ENCODE peak calls at places on chromosomes 11 and 22, in nine cellular contexts. L is fibroblast of lung, Y is PC-9, W is DND-41, B is H9, C is SK-N-SH, E is neuronal stem cell, D is IMR-90, J is PC-3. N is an unnamed sample.

GRCh38 chr11:88508808-88509581 is 171.5 kb upstream of the CTSC start:
- DNase-seq in L (peak), Y (no peak), W (no peak), B (peak), C (peak), E (no peak), D (no peak), J (no peak), N (peak)

GRCh38 chr11:118152552-118153471 is at the start of gene SCN4B:
- DNase-seq in L (peak), Y (no peak), W (peak), B (peak), C (peak), E (peak), D (peak), J (peak), N (peak)

GRCh38 chr11:131609921-131610320 is 239.5 kb downstream of the NTM start:
- DNase-seq in L (peak), Y (no peak), W (no peak), B (no peak), C (no peak), E (no peak), D (no peak), J (no peak), N (no peak)

GRCh38 chr22:17077255-17077654 is 7.5 kb upstream of the IL17RA start:
- DNase-seq in L (peak), Y (no peak), W (no peak), B (no peak), C (no peak), E (no peak), D (peak), J (peak), N (peak)

GRCh38 chr11:74322667-74323066 is 11.2 kb upstream of the P4HA3 start:
- DNase-seq in L (peak), Y (no peak), W (no peak), B (no peak), C (no peak), E (no peak), D (peak), J (no peak), N (peak)

GRCh38 chr22:29580200-29580810 is 608 bp downstream of the NIPSNAP1 start:
- DNase-seq in L (no peak), Y (no peak), W (peak), B (peak), C (peak), E (no peak), D (no peak), J (no peak), N (no peak)

GRCh38 chr11:78032090-78032489 is 9.0 kb upstream of the KCTD14 start:
- DNase-seq in L (no peak), Y (no peak), W (no peak), B (no peak), C (peak), E (no peak), D (no peak), J (no peak), N (no peak)

GRCh38 chr22:26476705-26477340 is 6.8 kb downstream of the HPS4 start:
- DNase-seq in L (peak), Y (no peak), W (no peak), B (no peak), C (no peak), E (no peak), D (peak), J (no peak), N (no peak)

GRCh38 chr11:113475160-113475761 is at the start of gene DRD2:
- DNase-seq in L (peak), Y (no peak), W (no peak), B (peak), C (peak), E (peak), D (no peak), J (no peak), N (peak)

GRCh38 chr11:15896544-15896943 is 459.8 kb downstream of the SOX6 start:
- DNase-seq in L (no peak), Y (no peak), W (no peak), B (no peak), C (no peak), E (no peak), D (no peak), J (no peak), N (no peak)

GRCh38 chr11:58316142-58316541 is 42.7 kb downstream of the OR5B17 start:
- DNase-seq in L (peak), Y (no peak), W (no peak), B (no peak), C (no peak), E (no peak), D (peak), J (peak), N (no peak)

GRCh38 chr11:68118753-68119448 is 2.3 kb downstream of the CHKA start:
- DNase-seq in L (no peak), Y (no peak), W (no peak), B (no peak), C (no peak), E (no peak), D (peak), J (peak), N (peak)

GRCh38 chr11:74138572-74138971 is 32.2 kb downstream of the C2CD3 start:
- DNase-seq in L (peak), Y (peak), W (no peak), B (no peak), C (no peak), E (peak), D (peak), J (peak), N (peak)

GRCh38 chr11:25615076-25615475 is 716.9 kb upstream of the ANO3 start:
- DNase-seq in L (no peak), Y (no peak), W (no peak), B (no peak), C (no peak), E (no peak), D (no peak), J (no peak), N (no peak)

GRCh38 chr11:66687831-66688281 is 10.2 kb upstream of the RBM4B start:
- DNase-seq in L (no peak), Y (no peak), W (no peak), B (no peak), C (no peak), E (no peak), D (no peak), J (no peak), N (peak)

GRCh38 chr11:78080818-78081495 is 1.3 kb upstream of the NDUFC2 start:
- DNase-seq in L (peak), Y (peak), W (peak), B (no peak), C (no peak), E (no peak), D (peak), J (peak), N (no peak)

GRCh38 chr11:409600-410471 is 5.0 kb downstream of the SIGIRR start:
- DNase-seq in L (no peak), Y (no peak), W (no peak), B (no peak), C (no peak), E (no peak), D (no peak), J (no peak), N (no peak)

GRCh38 chr11:121449123-121449522 is 3.0 kb upstream of the SORL1 start:
- DNase-seq in L (no peak), Y (no peak), W (no peak), B (no peak), C (no peak), E (no peak), D (no peak), J (no peak), N (no peak)

GRCh38 chr11:66317766-66318575 is 1.1 kb upstream of the CD248 start:
- DNase-seq in L (peak), Y (no peak), W (peak), B (peak), C (peak), E (no peak), D (peak), J (no peak), N (peak)

GRCh38 chr11:108536783-108537182 is 38.6 kb upstream of the POGLUT3 start:
- DNase-seq in L (no peak), Y (no peak), W (no peak), B (no peak), C (no peak), E (no peak), D (no peak), J (no peak), N (no peak)

GRCh38 chr11:15159085-15159484 is 44.4 kb downstream of the INSC start:
- DNase-seq in L (peak), Y (no peak), W (no peak), B (peak), C (peak), E (no peak), D (peak), J (peak), N (peak)

DNA sequence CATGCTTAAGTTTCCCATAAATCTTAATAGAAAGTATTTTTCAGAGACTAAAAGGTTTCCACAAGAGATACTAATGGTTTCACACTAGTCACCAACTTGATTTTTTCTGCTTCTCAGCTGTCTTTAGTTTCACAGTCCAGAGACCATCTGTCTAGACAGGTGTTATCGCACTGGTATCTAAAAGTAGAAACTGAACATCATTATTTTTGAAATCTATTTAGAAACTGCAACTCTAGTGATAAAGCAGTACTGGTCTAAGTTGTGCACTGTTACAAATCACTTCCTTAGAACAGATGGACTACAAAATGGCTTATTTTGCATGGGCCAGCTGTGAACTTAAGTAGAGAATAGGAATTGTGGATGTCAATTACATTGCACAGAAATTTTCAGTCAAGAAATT is 78.0 kb downstream of the CNTN5 start:
- DNase-seq in L (no peak), Y (no peak), W (no peak), B (no peak), C (no peak), E (no peak), D (no peak), J (no peak), N (no peak)
- H2AFZ ChIP-seq in L (no peak), Y (no peak), W (no peak), B (no peak), C (no peak), E (no peak), D (no peak), J (peak), N (no peak)

GRCh38 chr22:24398409-24398808 is 29.0 kb upstream of the ADORA2A start:
- DNase-seq in L (no peak), Y (no peak), W (no peak), B (no peak), C (no peak), E (no peak), D (peak), J (no peak), N (no peak)

GRCh38 chr22:24401824-24402434 is 25.5 kb upstream of the ADORA2A start:
- DNase-seq in L (no peak), Y (peak), W (no peak), B (no peak), C (peak), E (no peak), D (no peak), J (no peak), N (peak)

GRCh38 chr22:24402460-24403192 is 24.8 kb upstream of the ADORA2A start:
- DNase-seq in L (peak), Y (peak), W (no peak), B (no peak), C (peak), E (no peak), D (peak), J (peak), N (peak)

GRCh38 chr22:24400726-24401596 is 26.4 kb upstream of the ADORA2A start:
- DNase-seq in L (peak), Y (no peak), W (no peak), B (no peak), C (no peak), E (no peak), D (peak), J (no peak), N (peak)

DNA sequence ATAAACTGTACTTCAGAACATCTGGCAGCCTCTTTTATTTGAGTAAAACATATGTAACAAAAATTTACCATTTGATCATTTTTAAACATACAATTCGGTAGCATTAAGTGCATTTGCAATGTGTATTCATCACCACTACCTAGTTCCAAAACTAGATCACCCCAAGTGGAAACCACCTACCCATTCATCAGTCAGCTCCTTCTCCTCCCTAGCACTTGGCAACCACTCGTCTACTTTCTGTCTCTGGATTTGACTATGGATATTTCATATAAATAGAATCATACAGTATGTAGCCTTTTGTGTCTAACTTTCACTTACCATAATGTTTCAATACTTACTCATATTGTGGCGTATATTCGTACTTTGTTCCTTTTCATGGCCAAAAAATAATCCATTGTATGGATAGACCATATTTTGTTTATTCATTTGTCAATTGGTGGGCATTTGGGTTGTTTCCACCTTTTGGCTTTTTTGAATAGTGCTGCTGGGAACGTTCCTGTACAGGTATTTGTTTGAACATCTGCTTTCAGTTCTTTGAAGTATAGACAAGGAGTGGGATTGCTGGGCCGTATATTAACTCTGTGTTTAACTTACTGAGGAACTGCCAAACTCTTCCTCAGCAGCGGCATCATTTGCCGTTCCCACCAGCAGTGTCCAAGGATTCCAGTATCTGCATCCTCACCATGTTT is 27.2 kb upstream of the ADORA2A start:
- DNase-seq in L (no peak), Y (no peak), W (no peak), B (no peak), C (no peak), E (no peak), D (no peak), J (no peak), N (no peak)
- H2AFZ ChIP-seq in L (no peak), Y (no peak), W (no peak), B (no peak), C (no peak), E (no peak), D (no peak), J (no peak), N (no peak)

GRCh38 chr11:42840176-42840829 is 471.5 kb upstream of the API5 start:
- DNase-seq in L (no peak), Y (no peak), W (no peak), B (no peak), C (no peak), E (no peak), D (no peak), J (no peak), N (no peak)
- H2AFZ ChIP-seq in L (no peak), Y (no peak), W (no peak), B (no peak), C (no peak), E (no peak), D (no peak), J (no peak), N (no peak)

DNA sequence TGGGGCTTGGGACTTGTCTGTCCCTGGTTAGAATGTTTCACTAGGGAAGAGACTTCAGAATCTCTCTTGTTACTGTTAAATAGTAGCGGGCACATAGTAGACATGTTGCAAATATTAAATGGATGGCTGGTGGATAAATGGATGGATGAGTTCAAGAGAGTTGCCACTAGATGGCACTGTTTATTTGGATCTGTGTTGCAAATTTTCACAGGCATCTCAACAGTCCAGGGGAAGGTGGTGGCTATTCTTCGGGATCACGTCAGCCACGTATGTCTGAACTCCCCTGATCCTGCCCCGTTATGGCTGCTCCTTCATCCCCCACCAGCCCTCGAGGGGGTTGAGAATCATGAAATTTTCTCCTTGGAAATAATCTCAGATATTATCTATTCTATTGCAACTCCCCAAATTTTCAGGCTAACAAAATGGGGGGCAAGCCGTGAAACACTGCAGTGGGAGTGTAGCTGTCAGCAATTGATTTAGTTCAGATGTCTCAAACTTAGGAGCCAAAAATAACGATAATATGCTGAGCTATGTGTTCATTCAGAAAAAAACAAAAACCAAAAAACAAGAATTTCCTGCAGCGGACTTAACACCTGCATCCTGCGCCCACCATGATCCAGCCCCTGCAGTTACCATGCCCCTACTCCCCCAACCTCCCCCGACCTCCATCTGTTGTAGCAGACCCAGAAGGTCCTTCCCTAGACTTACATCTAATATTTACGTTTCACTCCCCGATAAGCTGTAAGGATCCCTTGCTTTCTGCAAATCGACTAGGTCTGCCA is 29.1 kb upstream of the BIRC3 start:
- DNase-seq in L (peak), Y (peak), W (peak), B (peak), C (peak), E (peak), D (peak), J (peak), N (peak)
- H2AFZ ChIP-seq in L (peak), Y (no peak), W (peak), B (peak), C (peak), E (peak), D (peak), J (peak), N (peak)

GRCh38 chr11:110892741-110893285 is 180.6 kb upstream of the ARHGAP20 start:
- DNase-seq in L (peak), Y (no peak), W (no peak), B (no peak), C (no peak), E (no peak), D (peak), J (no peak), N (no peak)
- H2AFZ ChIP-seq in L (no peak), Y (no peak), W (no peak), B (no peak), C (no peak), E (no peak), D (no peak), J (no peak), N (no peak)

GRCh38 chr11:31509017-31509411 is 408 bp downstream of the IMMP1L start:
- DNase-seq in L (no peak), Y (no peak), W (no peak), B (no peak), C (no peak), E (peak), D (no peak), J (peak), N (peak)
- H2AFZ ChIP-seq in L (peak), Y (peak), W (peak), B (peak), C (peak), E (peak), D (peak), J (peak), N (peak)

GRCh38 chr11:104286129-104286528 is 122.2 kb upstream of the PDGFD start:
- DNase-seq in L (no peak), Y (no peak), W (no peak), B (no peak), C (no peak), E (no peak), D (no peak), J (no peak), N (no peak)

DNA sequence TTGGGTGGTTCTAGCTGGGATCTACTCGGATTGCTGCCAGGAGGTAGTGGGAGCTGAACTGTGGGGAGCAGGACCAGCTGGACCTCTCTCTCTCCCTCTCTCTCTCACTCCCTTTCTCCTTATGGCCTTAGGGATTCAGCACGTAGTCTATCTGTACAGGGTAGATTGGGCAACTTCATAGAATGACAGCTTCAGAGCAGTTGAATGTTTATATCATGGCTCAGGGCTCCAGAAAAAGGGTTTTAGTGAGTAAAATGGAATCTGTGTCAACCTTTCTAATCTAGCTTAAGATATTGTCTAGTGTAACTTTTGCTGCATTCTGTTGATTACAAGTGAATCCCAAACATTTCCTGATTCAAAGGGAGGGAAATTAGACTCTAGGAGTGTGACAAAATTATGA is 127.7 kb upstream of the PDGFD start:
- DNase-seq in L (no peak), Y (no peak), W (no peak), B (no peak), C (no peak), E (no peak), D (peak), J (no peak), N (no peak)
- H2AFZ ChIP-seq in L (no peak), Y (peak), W (no peak), B (no peak), C (no peak), E (peak), D (no peak), J (no peak), N (no peak)

GRCh38 chr22:44025171-44026065 is 1.3 kb downstream of the PARVB start:
- DNase-seq in L (no peak), Y (no peak), W (no peak), B (no peak), C (no peak), E (no peak), D (no peak), J (no peak), N (peak)
- H2AFZ ChIP-seq in L (no peak), Y (peak), W (no peak), B (no peak), C (no peak), E (no peak), D (peak), J (no peak), N (no peak)

DNA sequence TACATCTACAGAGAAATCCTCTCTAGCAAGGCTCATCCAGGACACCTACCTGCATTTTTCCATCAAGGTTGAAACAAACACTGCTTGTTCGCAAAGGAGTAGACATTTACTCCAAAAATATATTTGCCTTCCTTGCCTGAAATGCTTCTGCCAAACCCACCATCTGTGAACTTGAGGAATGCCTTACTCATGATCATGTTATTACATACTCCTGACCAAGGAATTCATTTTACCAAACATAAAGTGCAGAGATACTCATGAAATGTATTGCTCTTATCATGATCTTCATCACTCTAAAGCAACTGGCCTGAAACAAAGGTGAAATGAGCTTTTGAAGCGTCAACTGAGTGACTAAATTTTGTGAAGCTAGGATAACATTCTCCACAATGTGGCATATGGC is 243.1 kb upstream of the CCDC179 start:
- DNase-seq in L (peak), Y (no peak), W (no peak), B (no peak), C (no peak), E (no peak), D (peak), J (no peak), N (no peak)
- H2AFZ ChIP-seq in L (no peak), Y (no peak), W (no peak), B (no peak), C (no peak), E (no peak), D (no peak), J (no peak), N (no peak)

N was measured in osteoblast.